ENCODE peak calls at places on chromosomes 13 and 19, in eight cellular contexts. F is CD8-positive, alpha-beta memory T cell; G is activated naive CD8-positive, alpha-beta T cell treated with anti-CD3 and anti-CD28 coated beads, Interleukin-2, amount 50 U/mL, for 24 hours; L is HFF-Myc; O is ovary; I is IMR-90; A is CD4-positive, alpha-beta T cell; X is activated T-cell treated with anti-CD3 and anti-CD28 coated beads for 48 hours. P is an unnamed sample.

GRCh38 chr19:35905178-35905727 is 2.8 kb downstream of the TYROBP start:
- DNase-seq in X (no peak), L (no peak), F (no peak), I (peak), O (no peak), G (no peak), A (no peak), P (no peak)

GRCh38 chr19:35399231-35399630 is 28.4 kb downstream of the GPR42 start:
- DNase-seq in X (no peak), G (no peak), F (no peak), L (no peak), A (no peak), I (no peak), O (no peak), P (no peak)

GRCh38 chr19:42433503-42434260 is 6.5 kb upstream of the LIPE start:
- DNase-seq in X (peak), I (peak), O (peak), G (peak), A (peak), L (no peak), F (peak), P (peak)

GRCh38 chr13:97411894-97412460 is 22.0 kb upstream of the RAP2A start:
- DNase-seq in O (no peak), X (no peak), G (no peak), A (no peak), L (no peak), I (no peak), F (no peak), P (peak)

GRCh38 chr19:19446655-19447437 is 41.4 kb downstream of the GATAD2A start:
- DNase-seq in F (no peak), A (no peak), G (no peak), L (no peak), O (no peak), X (no peak), I (no peak), P (no peak)

GRCh38 chr19:5534787-5535586 is 32.8 kb downstream of the TINCR start:
- DNase-seq in A (no peak), G (peak), X (peak), O (no peak), I (peak), F (no peak), L (no peak), P (no peak)

GRCh38 chr13:20411638-20412342 is 113.9 kb downstream of the CRYL1 start:
- DNase-seq in L (no peak), F (no peak), G (peak), I (no peak), A (no peak), X (no peak), O (no peak), P (no peak)

GRCh38 chr13:107790360-107790759 is 425.0 kb downstream of the LIG4 start:
- DNase-seq in L (no peak), A (no peak), X (no peak), I (no peak), F (no peak), G (no peak), O (no peak), P (no peak)

GRCh38 chr13:110476220-110476617 is 85.3 kb downstream of the RAB20 start:
- DNase-seq in F (no peak), A (no peak), G (no peak), O (no peak), I (no peak), L (no peak), X (no peak), P (no peak)

GRCh38 chr19:1027020-1027952 is 878 bp downstream of the CNN2 start:
- DNase-seq in X (no peak), F (no peak), O (peak), L (no peak), A (peak), G (peak), I (no peak), P (no peak)

GRCh38 chr19:51398096-51398704 is 7.8 kb upstream of the C19orf84 start:
- DNase-seq in O (no peak), G (no peak), L (no peak), A (no peak), X (no peak), I (peak), F (no peak), P (peak)

GRCh38 chr13:30731658-30732390 is 3.5 kb upstream of the ALOX5AP start:
- DNase-seq in X (no peak), A (no peak), O (no peak), I (no peak), G (no peak), F (no peak), L (no peak), P (no peak)

GRCh38 chr13:82614086-82614485 is 1268.2 kb downstream of the SLITRK1 start:
- DNase-seq in O (no peak), I (no peak), G (no peak), A (no peak), F (no peak), X (no peak), L (no peak), P (no peak)

GRCh38 chr13:41652735-41653361 is 195.5 kb downstream of the RGCC start:
- DNase-seq in G (peak), I (peak), X (no peak), A (peak), L (no peak), O (no peak), F (peak), P (peak)

GRCh38 chr19:46426506-46427162 is 2.1 kb downstream of the PNMA8C start:
- DNase-seq in G (peak), I (peak), X (peak), A (peak), L (peak), F (no peak), O (peak), P (peak)

GRCh38 chr13:59978862-59979261 is 184.9 kb downstream of the DIAPH3 start:
- DNase-seq in X (no peak), G (no peak), L (no peak), A (no peak), O (no peak), F (no peak), I (no peak), P (no peak)

GRCh38 chr13:76921516-76921915 is 26.8 kb upstream of the ACOD1 start:
- DNase-seq in X (no peak), L (no peak), A (no peak), O (no peak), F (no peak), I (no peak), G (no peak), P (no peak)

GRCh38 chr19:19110410-19111137 is 27.7 kb downstream of the TMEM161A start:
- DNase-seq in I (no peak), F (no peak), A (peak), G (peak), X (peak), O (peak), L (no peak), P (no peak)

GRCh38 chr19:47725759-47726401 is 12.7 kb downstream of the EHD2 start:
- DNase-seq in I (no peak), F (no peak), G (no peak), X (no peak), L (no peak), A (no peak), O (no peak), P (no peak)

GRCh38 chr19:55345101-55345817 is 5.6 kb downstream of the KMT5C start:
- DNase-seq in O (no peak), A (no peak), X (no peak), L (no peak), F (no peak), I (no peak), G (no peak), P (no peak)

GRCh38 chr19:5434970-5435641 is 20.1 kb upstream of the ZNRF4 start:
- DNase-seq in L (peak), G (peak), O (no peak), F (no peak), I (peak), A (no peak), X (peak), P (no peak)

GRCh38 chr13:64912141-64912540 is 2318.0 kb downstream of the PCDH9 start:
- DNase-seq in L (peak), O (no peak), G (no peak), X (no peak), I (peak), F (no peak), A (no peak), P (no peak)

GRCh38 chr19:16330368-16330801 is 5.8 kb downstream of the KLF2 start:
- DNase-seq in X (peak), L (no peak), A (peak), F (peak), G (peak), I (peak), O (peak), P (peak)

GRCh38 chr19:13031917-13032623 is 36.8 kb downstream of the NFIX start:
- DNase-seq in A (no peak), X (no peak), O (no peak), I (peak), L (no peak), G (no peak), F (no peak), P (no peak)

GRCh38 chr13:102799544-102800144 is 725 bp downstream of the BIVM start:
- DNase-seq in G (no peak), A (peak), F (no peak), I (peak), X (peak), O (peak), L (no peak), P (peak)

GRCh38 chr13:84121456-84121855 is 239.2 kb upstream of the SLITRK1 start:
- DNase-seq in I (no peak), L (no peak), F (no peak), G (no peak), X (no peak), A (no peak), O (no peak), P (no peak)

GRCh38 chr13:80337706-80338105 is 3.2 kb downstream of the SPRY2 start:
- DNase-seq in X (no peak), F (no peak), O (no peak), L (no peak), A (no peak), I (no peak), G (no peak), P (peak)

GRCh38 chr13:109332501-109333499 is 453.6 kb downstream of the IRS2 start:
- DNase-seq in O (no peak), X (no peak), L (no peak), I (no peak), F (no peak), A (no peak), G (no peak), P (no peak)

GRCh38 chr19:28727133-28727834 is 485.7 kb downstream of the UQCRFS1 start:
- DNase-seq in A (peak), I (no peak), X (no peak), L (no peak), F (no peak), O (no peak), G (peak), P (no peak)

GRCh38 chr19:53308339-53308811 is 25.2 kb upstream of the ZNF845 start:
- DNase-seq in A (no peak), L (no peak), G (peak), O (no peak), F (no peak), I (no peak), X (peak), P (peak)

GRCh38 chr13:112132142-112132541 is 65.2 kb downstream of the SOX1 start:
- DNase-seq in X (no peak), O (no peak), G (no peak), L (no peak), I (no peak), F (no peak), A (no peak), P (no peak)

GRCh38 chr13:26379831-26380230 is 125.9 kb downstream of the CDK8 start:
- DNase-seq in I (no peak), X (no peak), F (no peak), A (no peak), G (no peak), L (no peak), O (no peak), P (no peak)

GRCh38 chr19:19134687-19135158 is 3.6 kb downstream of the TMEM161A start:
- DNase-seq in I (no peak), A (peak), X (peak), O (no peak), F (no peak), G (peak), L (no peak), P (no peak)

GRCh38 chr13:60226507-60226906 is 62.8 kb upstream of the DIAPH3 start:
- DNase-seq in O (no peak), G (no peak), F (no peak), L (no peak), X (no peak), I (peak), A (no peak), P (peak)

GRCh38 chr19:46761418-46761831 is 15.2 kb upstream of the STRN4 start:
- DNase-seq in I (peak), G (no peak), F (no peak), A (no peak), X (no peak), L (peak), O (no peak), P (peak)

GRCh38 chr13:23674795-23675640 is 104.8 kb downstream of the TNFRSF19 start:
- DNase-seq in A (no peak), G (no peak), L (no peak), O (no peak), I (peak), F (no peak), X (no peak), P (peak)